ENCODE peak calls at places on chromosomes 4 and X, in six cellular contexts. One of them, this sample, is unnamed.

GRCh38 chr4:40621229-40621591 is 8.5 kb downstream of the RBM47 start:
- DNase-seq in neural progenitor cell: no peak
- DNase-seq in right lobe of liver: no peak
- DNase-seq in lung: no peak
- DNase-seq in fibroblast of lung: no peak
- DNase-seq in heart left ventricle: no peak
- DNase-seq in this sample: no peak

GRCh38 chr4:38902695-38903094 is 35.1 kb downstream of the FAM114A1 start:
- DNase-seq in neural progenitor cell: peak; percentile 21
- DNase-seq in right lobe of liver: no peak
- DNase-seq in lung: no peak
- DNase-seq in fibroblast of lung: peak; percentile 43
- DNase-seq in heart left ventricle: no peak
- DNase-seq in this sample: no peak

GRCh38 chr4:48774760-48775398 is 5.2 kb downstream of the FRYL start:
- DNase-seq in neural progenitor cell: no peak
- DNase-seq in right lobe of liver: no peak
- DNase-seq in lung: no peak
- DNase-seq in fibroblast of lung: no peak
- DNase-seq in heart left ventricle: no peak
- DNase-seq in this sample: no peak

GRCh38 chr4:162952232-162952631 is 214.5 kb downstream of the NAF1 start:
- DNase-seq in neural progenitor cell: no peak
- DNase-seq in right lobe of liver: no peak
- DNase-seq in lung: no peak
- DNase-seq in fibroblast of lung: no peak
- DNase-seq in heart left ventricle: no peak
- DNase-seq in this sample: no peak

GRCh38 chr4:80333121-80333520 is 2.4 kb upstream of the CFAP299 start:
- DNase-seq in neural progenitor cell: no peak
- DNase-seq in right lobe of liver: no peak
- DNase-seq in lung: no peak
- DNase-seq in fibroblast of lung: no peak
- DNase-seq in heart left ventricle: no peak
- DNase-seq in this sample: no peak

GRCh38 chr4:4395849-4396627 is 9.1 kb downstream of the NSG1 start:
- DNase-seq in neural progenitor cell: peak; percentile 91
- DNase-seq in right lobe of liver: no peak
- DNase-seq in lung: no peak
- DNase-seq in fibroblast of lung: peak; percentile 22
- DNase-seq in heart left ventricle: no peak
- DNase-seq in this sample: peak; percentile 79

GRCh38 chr4:54322817-54323417 is 93.8 kb downstream of the PDGFRA start:
- DNase-seq in neural progenitor cell: peak; percentile 85
- DNase-seq in right lobe of liver: peak; percentile 62
- DNase-seq in lung: peak; percentile 64
- DNase-seq in fibroblast of lung: peak; percentile 62
- DNase-seq in heart left ventricle: peak; percentile 62
- DNase-seq in this sample: peak; percentile 63

GRCh38 chr4:38856524-38857337 is at the start of gene TLR6:
- DNase-seq in neural progenitor cell: peak; percentile 69
- DNase-seq in right lobe of liver: no peak
- DNase-seq in lung: peak; percentile 38
- DNase-seq in fibroblast of lung: peak; percentile 66
- DNase-seq in heart left ventricle: peak; percentile 33
- DNase-seq in this sample: peak; percentile 57

GRCh38 chrX:73524906-73525305 is 38.1 kb upstream of the CHIC1 start:
- DNase-seq in neural progenitor cell: no peak
- DNase-seq in right lobe of liver: no peak
- DNase-seq in lung: no peak
- DNase-seq in fibroblast of lung: no peak
- DNase-seq in heart left ventricle: no peak
- DNase-seq in this sample: no peak

GRCh38 chrX:112266136-112266535 is 183.6 kb upstream of the TRPC5 start:
- DNase-seq in neural progenitor cell: no peak
- DNase-seq in right lobe of liver: no peak
- DNase-seq in lung: no peak
- DNase-seq in fibroblast of lung: no peak
- DNase-seq in heart left ventricle: no peak
- DNase-seq in this sample: no peak

GRCh38 chr4:54781771-54782170 is 124.0 kb downstream of the KIT start:
- DNase-seq in neural progenitor cell: no peak
- DNase-seq in right lobe of liver: no peak
- DNase-seq in lung: no peak
- DNase-seq in fibroblast of lung: peak; percentile 2
- DNase-seq in heart left ventricle: peak; percentile 63
- DNase-seq in this sample: no peak

GRCh38 chr4:40354158-40354557 is 19.0 kb downstream of the CHRNA9 start:
- DNase-seq in neural progenitor cell: no peak
- DNase-seq in right lobe of liver: no peak
- DNase-seq in lung: no peak
- DNase-seq in fibroblast of lung: no peak
- DNase-seq in heart left ventricle: no peak
- DNase-seq in this sample: no peak

GRCh38 chr4:53012738-53013137 is 150.6 kb downstream of the RASL11B start:
- DNase-seq in neural progenitor cell: no peak
- DNase-seq in right lobe of liver: no peak
- DNase-seq in lung: no peak
- DNase-seq in fibroblast of lung: peak; percentile 48
- DNase-seq in heart left ventricle: no peak
- DNase-seq in this sample: no peak

GRCh38 chr4:152545088-152545487 is 9.2 kb upstream of the FBXW7 start:
- DNase-seq in neural progenitor cell: no peak
- DNase-seq in right lobe of liver: no peak
- DNase-seq in lung: no peak
- DNase-seq in fibroblast of lung: no peak
- DNase-seq in heart left ventricle: no peak
- DNase-seq in this sample: no peak

GRCh38 chrX:153406903-153407302 is 4.4 kb upstream of the ZFP92 start:
- DNase-seq in neural progenitor cell: no peak
- DNase-seq in right lobe of liver: no peak
- DNase-seq in lung: no peak
- DNase-seq in fibroblast of lung: no peak
- DNase-seq in heart left ventricle: no peak
- DNase-seq in this sample: no peak

GRCh38 chr4:39032218-39033085 is at the start of gene TMEM156:
- DNase-seq in neural progenitor cell: no peak
- DNase-seq in right lobe of liver: no peak
- DNase-seq in lung: no peak
- DNase-seq in fibroblast of lung: peak; percentile 53
- DNase-seq in heart left ventricle: no peak
- DNase-seq in this sample: no peak

GRCh38 chr4:70313736-70314135 is 21.0 kb upstream of the CABS1 start:
- DNase-seq in neural progenitor cell: peak; percentile 85
- DNase-seq in right lobe of liver: no peak
- DNase-seq in lung: no peak
- DNase-seq in fibroblast of lung: no peak
- DNase-seq in heart left ventricle: no peak
- DNase-seq in this sample: no peak

GRCh38 chr4:74433541-74434172 is 11.3 kb upstream of the AREG start:
- DNase-seq in neural progenitor cell: no peak
- DNase-seq in right lobe of liver: no peak
- DNase-seq in lung: no peak
- DNase-seq in fibroblast of lung: no peak
- DNase-seq in heart left ventricle: no peak
- DNase-seq in this sample: no peak

GRCh38 chr4:38141808-38142500 is 181.8 kb downstream of the PTTG2 start:
- DNase-seq in neural progenitor cell: no peak
- DNase-seq in right lobe of liver: no peak
- DNase-seq in lung: no peak
- DNase-seq in fibroblast of lung: peak; percentile 61
- DNase-seq in heart left ventricle: no peak
- DNase-seq in this sample: no peak

GRCh38 chr4:139177888-139178609 is 1.0 kb upstream of the ELF2 start:
- DNase-seq in neural progenitor cell: peak; percentile 97
- DNase-seq in right lobe of liver: peak; percentile 97
- DNase-seq in lung: peak; percentile 97
- DNase-seq in fibroblast of lung: peak; percentile 94
- DNase-seq in heart left ventricle: peak; percentile 97
- DNase-seq in this sample: peak; percentile 99

GRCh38 chr4:47383829-47384427 is 79.6 kb downstream of the COMMD8 start:
- DNase-seq in neural progenitor cell: peak; percentile 39
- DNase-seq in right lobe of liver: no peak
- DNase-seq in lung: no peak
- DNase-seq in fibroblast of lung: peak; percentile 68
- DNase-seq in heart left ventricle: no peak
- DNase-seq in this sample: no peak

GRCh38 chr4:1511441-1512041 is 105.3 kb upstream of the NKX1-1 start:
- DNase-seq in neural progenitor cell: no peak
- DNase-seq in right lobe of liver: peak; percentile 25
- DNase-seq in lung: no peak
- DNase-seq in fibroblast of lung: peak; percentile 67
- DNase-seq in heart left ventricle: no peak
- DNase-seq in this sample: peak; percentile 46

GRCh38 chr4:90979551-90979950 is 852.4 kb downstream of the CCSER1 start:
- DNase-seq in neural progenitor cell: no peak
- DNase-seq in right lobe of liver: no peak
- DNase-seq in lung: no peak
- DNase-seq in fibroblast of lung: no peak
- DNase-seq in heart left ventricle: no peak
- DNase-seq in this sample: no peak

DNA sequence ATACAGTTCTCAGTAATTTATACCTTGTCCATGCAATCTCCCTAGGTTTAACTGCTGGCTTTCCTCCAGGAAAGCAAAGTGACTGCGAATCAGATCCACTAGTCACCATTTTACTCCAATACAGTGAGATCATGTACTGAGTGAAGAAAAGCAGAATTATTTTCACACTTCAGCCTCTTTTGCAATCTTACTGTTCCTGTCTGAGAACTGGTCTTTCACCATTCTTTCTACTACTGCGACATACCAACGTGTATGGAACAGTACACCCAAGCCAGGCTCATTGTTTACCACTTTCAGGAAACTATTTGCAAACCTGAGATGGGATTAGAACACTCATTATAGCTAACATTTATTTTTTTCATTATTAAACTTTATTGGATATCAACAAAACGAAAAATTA is 8.0 kb upstream of the MSL3 start:
- DNase-seq in neural progenitor cell: no peak
- DNase-seq in right lobe of liver: no peak
- DNase-seq in lung: no peak
- DNase-seq in fibroblast of lung: no peak
- DNase-seq in heart left ventricle: no peak
- DNase-seq in this sample: no peak
- H3K36me3 ChIP-seq in neural progenitor cell: no peaks in the 10 kb centered on the region
- H3K36me3 ChIP-seq in right lobe of liver: no peaks in the 10 kb centered on the region
- H3K36me3 ChIP-seq in lung: no peaks in the 10 kb centered on the region
- H3K36me3 ChIP-seq in fibroblast of lung: no peaks in the 10 kb centered on the region
- H3K36me3 ChIP-seq in heart left ventricle: no peaks in the 10 kb centered on the region
- H3K36me3 ChIP-seq in this sample: no peaks in the 10 kb centered on the region

GRCh38 chrX:320126-320783 is 1.7 kb upstream of the GTPBP6 start:
- DNase-seq in neural progenitor cell: peak; percentile 43
- DNase-seq in right lobe of liver: no peak
- DNase-seq in lung: no peak
- DNase-seq in fibroblast of lung: peak; percentile 28
- DNase-seq in heart left ventricle: peak; percentile 31
- DNase-seq in this sample: peak; percentile 13

GRCh38 chrX:319579-320125 is 1.1 kb upstream of the GTPBP6 start:
- DNase-seq in neural progenitor cell: peak; percentile 35
- DNase-seq in right lobe of liver: peak; percentile 48
- DNase-seq in lung: peak; percentile 43
- DNase-seq in fibroblast of lung: no peak
- DNase-seq in heart left ventricle: no peak
- DNase-seq in this sample: no peak

GRCh38 chrX:327660-328126 is 9.1 kb upstream of the GTPBP6 start:
- DNase-seq in neural progenitor cell: no peak
- DNase-seq in right lobe of liver: peak; percentile 18
- DNase-seq in lung: no peak
- DNase-seq in fibroblast of lung: no peak
- DNase-seq in heart left ventricle: peak; percentile 14
- DNase-seq in this sample: no peak

GRCh38 chrX:318739-319578 is at the start of gene GTPBP6:
- DNase-seq in neural progenitor cell: peak; percentile 100
- DNase-seq in right lobe of liver: peak; percentile 99
- DNase-seq in lung: peak; percentile 100
- DNase-seq in fibroblast of lung: peak; percentile 100
- DNase-seq in heart left ventricle: peak; percentile 100
- DNase-seq in this sample: peak; percentile 99

GRCh38 chrX:323721-324628 is 5.4 kb upstream of the GTPBP6 start:
- DNase-seq in neural progenitor cell: peak; percentile 83
- DNase-seq in right lobe of liver: peak; percentile 65
- DNase-seq in lung: no peak
- DNase-seq in fibroblast of lung: peak; percentile 62
- DNase-seq in heart left ventricle: peak; percentile 58
- DNase-seq in this sample: peak; percentile 91
- H3K4me3 ChIP-seq in neural progenitor cell: peak overlapping the region; percentile 28
- H3K4me3 ChIP-seq in right lobe of liver: no peak overlapping the region
- H3K4me3 ChIP-seq in lung: no peak overlapping the region
- H3K4me3 ChIP-seq in fibroblast of lung: no peak overlapping the region
- H3K4me3 ChIP-seq in heart left ventricle: no peak overlapping the region
- H3K4me3 ChIP-seq in this sample: peak overlapping the region; percentile 34

DNA sequence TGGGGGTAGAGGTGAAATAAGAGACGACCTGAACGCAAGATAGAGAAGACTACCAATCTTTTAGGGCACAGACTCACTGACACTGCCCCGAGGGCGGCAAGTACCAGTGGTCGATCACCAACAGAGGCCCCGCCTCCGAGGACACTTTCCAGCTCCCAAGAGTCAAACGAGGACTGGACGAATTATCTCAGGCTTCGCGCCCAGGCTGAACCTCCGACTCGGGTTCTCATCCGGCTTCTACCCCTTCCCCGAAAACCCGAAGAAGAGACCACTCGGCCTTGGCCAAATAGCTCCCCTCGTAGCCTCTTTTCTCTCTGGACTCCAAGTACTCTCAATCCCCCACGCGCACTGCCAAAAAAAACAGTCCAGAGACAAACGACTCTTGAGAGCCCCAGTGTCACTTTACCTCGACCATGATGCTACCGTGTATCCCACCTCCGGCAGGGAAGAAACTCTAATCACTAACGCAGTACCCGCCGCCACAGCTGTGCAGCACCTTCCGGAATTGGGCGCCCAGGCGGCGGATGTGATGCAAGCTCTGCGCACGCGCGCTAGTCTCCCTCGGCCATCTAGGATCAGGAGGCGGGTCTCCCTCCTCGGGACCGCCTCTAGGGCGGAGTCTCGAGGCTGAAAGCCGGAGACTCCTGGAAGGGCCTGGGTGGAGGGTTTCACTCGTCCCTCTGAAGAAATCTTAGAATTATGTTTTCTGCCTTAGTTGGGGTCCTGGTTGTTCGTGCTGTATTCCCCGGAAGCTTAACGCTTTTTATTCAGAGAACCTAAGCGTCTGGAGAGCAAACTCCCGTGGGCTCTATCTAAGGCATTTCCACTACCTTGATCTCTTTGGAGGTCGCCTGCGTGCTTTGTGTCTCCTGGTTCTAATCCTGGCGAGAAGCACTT is at the start of gene PLRG1:
- DNase-seq in neural progenitor cell: peak; percentile 99
- DNase-seq in right lobe of liver: peak; percentile 97
- DNase-seq in lung: peak; percentile 96
- DNase-seq in fibroblast of lung: peak; percentile 93
- DNase-seq in heart left ventricle: peak; percentile 96
- DNase-seq in this sample: peak; percentile 98
- TF ChIP-seq CTCF in neural progenitor cell: no peak
- TF ChIP-seq CTCF in right lobe of liver: peak; percentile 27
- TF ChIP-seq CTCF in lung: no peak
- TF ChIP-seq CTCF in fibroblast of lung: no peak
- TF ChIP-seq CTCF in heart left ventricle: no peak
- TF ChIP-seq CTCF in this sample: peak; percentile 1

DNA sequence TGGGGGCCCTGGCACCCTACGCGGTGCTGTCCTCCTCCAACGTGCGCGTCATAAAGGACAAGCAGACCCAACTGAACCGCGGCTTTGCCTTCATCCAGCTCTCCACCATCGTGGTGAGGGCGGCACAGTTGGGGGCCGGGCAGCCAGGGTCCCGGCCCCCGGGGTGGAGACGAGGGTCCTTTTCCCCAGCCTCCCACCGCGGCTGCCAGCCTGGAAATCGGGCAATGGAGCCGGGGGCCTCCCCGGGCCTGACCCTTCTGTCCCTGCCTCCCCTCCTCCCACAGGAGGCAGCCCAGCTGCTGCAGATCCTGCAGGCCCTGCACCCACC is 13.7 kb upstream of the UBA1 start:
- DNase-seq in neural progenitor cell: no peak
- DNase-seq in right lobe of liver: no peak
- DNase-seq in lung: no peak
- DNase-seq in fibroblast of lung: no peak
- DNase-seq in heart left ventricle: no peak
- DNase-seq in this sample: no peak
- H3K36me3 ChIP-seq in neural progenitor cell: no peaks in the 10 kb centered on the region
- H3K36me3 ChIP-seq in right lobe of liver: no peaks in the 10 kb centered on the region
- H3K36me3 ChIP-seq in lung: peaks cover 38% of the 10 kb centered on the region
- H3K36me3 ChIP-seq in fibroblast of lung: peaks cover 9% of the 10 kb centered on the region
- H3K36me3 ChIP-seq in heart left ventricle: peaks cover 91% of the 10 kb centered on the region
- H3K36me3 ChIP-seq in this sample: peaks cover 44% of the 10 kb centered on the region

This sample was measured in WERI-Rb-1.